ENCODE peak calls at places on chromosomes 13 and 19, in four cellular contexts. L, O, M and T are unnamed samples.

GRCh38 chr19:18697680-18698079 is 14.2 kb downstream of the CRTC1 start:
- DNase-seq in O (no peak), M (no peak), L (no peak), T (peak)

GRCh38 chr19:6861683-6862286 is 25.6 kb upstream of the ADGRE1 start:
- DNase-seq in L (no peak), M (no peak), O (no peak), T (no peak)

GRCh38 chr19:44841255-44841654 is 4.8 kb upstream of the NECTIN2 start:
- DNase-seq in M (no peak), O (no peak), L (no peak), T (no peak)

GRCh38 chr13:39945226-39945625 is 289.8 kb downstream of the COG6 start:
- DNase-seq in L (no peak), O (no peak), M (no peak), T (no peak)

GRCh38 chr13:36918246-36919060 is 1.6 kb downstream of the SMAD9 start:
- DNase-seq in L (no peak), M (peak), O (peak), T (peak)

GRCh38 chr13:87093399-87093798 is 577.8 kb upstream of the SLITRK5 start:
- DNase-seq in O (no peak), M (no peak), L (no peak), T (no peak)

GRCh38 chr13:52158629-52159158 is 703 bp downstream of the NEK3 start:
- DNase-seq in O (peak), L (no peak), M (peak), T (no peak)

GRCh38 chr19:13153627-13154240 is 3.5 kb downstream of the IER2 start:
- DNase-seq in M (peak), O (peak), L (no peak), T (peak)

GRCh38 chr19:3803986-3804385 is 17.8 kb upstream of the MATK start:
- DNase-seq in M (no peak), L (no peak), O (no peak), T (no peak)

GRCh38 chr19:10317857-10318462 is 2.1 kb upstream of the FDX2 start:
- DNase-seq in O (no peak), M (no peak), L (no peak), T (no peak)

GRCh38 chr19:7401694-7402093 is 53.0 kb downstream of the ARHGEF18 start:
- DNase-seq in L (no peak), O (no peak), M (no peak), T (no peak)

GRCh38 chr13:19927117-19927734 is 31.3 kb upstream of the ZMYM2 start:
- DNase-seq in O (peak), M (peak), L (no peak), T (peak)

GRCh38 chr13:95099541-95099940 is 201.7 kb downstream of the ABCC4 start:
- DNase-seq in L (no peak), O (peak), M (peak), T (no peak)

GRCh38 chr13:102645701-102646100 is 48.9 kb downstream of the TPP2 start:
- DNase-seq in M (no peak), L (no peak), O (no peak), T (no peak)

GRCh38 chr13:100550433-100550832 is 38.2 kb downstream of the GGACT start:
- DNase-seq in L (no peak), O (peak), M (peak), T (no peak)

GRCh38 chr19:35856546-35857149 is at the start of gene KIRREL2:
- DNase-seq in L (no peak), O (peak), M (no peak), T (no peak)

GRCh38 chr13:101707659-101708058 is 255.2 kb downstream of the ITGBL1 start:
- DNase-seq in M (no peak), O (no peak), L (no peak), T (no peak)

GRCh38 chr19:31316201-31316951 is 32.9 kb downstream of the TSHZ3 start:
- DNase-seq in O (peak), M (peak), L (no peak), T (no peak)